ENCODE peak calls at places on chromosome 18, in four cellular contexts. One of them, this sample, is unnamed.

GRCh38 chr18:79643049-79643765 is 36.4 kb upstream of the CTDP1 start:
- DNase-seq in GM04504: no peak
- DNase-seq in fibroblast of mammary gland: no peak
- DNase-seq in T-cell: peak; percentile 8
- DNase-seq in this sample: no peak

GRCh38 chr18:27609221-27609620 is 424.1 kb upstream of the CHST9 start:
- DNase-seq in GM04504: no peak
- DNase-seq in T-cell: no peak
- DNase-seq in fibroblast of mammary gland: no peak
- DNase-seq in this sample: no peak

GRCh38 chr18:11310476-11311086 is 161.2 kb upstream of the PIEZO2 start:
- DNase-seq in GM04504: no peak
- DNase-seq in fibroblast of mammary gland: peak; percentile 57
- DNase-seq in T-cell: no peak
- DNase-seq in this sample: peak; percentile 11

GRCh38 chr18:8747440-8747937 is 42.1 kb downstream of the MTCL1 start:
- DNase-seq in GM04504: peak; percentile 89
- DNase-seq in fibroblast of mammary gland: peak; percentile 68
- DNase-seq in T-cell: no peak
- DNase-seq in this sample: no peak

GRCh38 chr18:63160172-63160995 is 159.2 kb downstream of the BCL2 start:
- DNase-seq in fibroblast of mammary gland: no peak
- DNase-seq in T-cell: no peak
- DNase-seq in GM04504: no peak
- DNase-seq in this sample: no peak

GRCh38 chr18:65221736-65222135 is 529.1 kb upstream of the CDH7 start:
- DNase-seq in T-cell: no peak
- DNase-seq in GM04504: no peak
- DNase-seq in fibroblast of mammary gland: no peak
- DNase-seq in this sample: no peak

GRCh38 chr18:22330508-22330907 is 87.2 kb downstream of the CTAGE1 start:
- DNase-seq in GM04504: no peak
- DNase-seq in T-cell: no peak
- DNase-seq in fibroblast of mammary gland: no peak
- DNase-seq in this sample: no peak

GRCh38 chr18:13005289-13005688 is 14.1 kb downstream of the CEP192 start:
- DNase-seq in fibroblast of mammary gland: no peak
- DNase-seq in T-cell: no peak
- DNase-seq in GM04504: no peak
- DNase-seq in this sample: no peak

GRCh38 chr18:25650201-25650941 is 298.4 kb upstream of the ZNF521 start:
- DNase-seq in GM04504: peak; percentile 86
- DNase-seq in fibroblast of mammary gland: peak; percentile 97
- DNase-seq in T-cell: no peak
- DNase-seq in this sample: no peak

GRCh38 chr18:76391038-76391437 is 104.0 kb downstream of the ZNF516 start:
- DNase-seq in T-cell: no peak
- DNase-seq in GM04504: no peak
- DNase-seq in fibroblast of mammary gland: no peak
- DNase-seq in this sample: no peak

This sample was measured in activated CD4-positive, alpha-beta T cell treated with anti-CD3 and anti-CD28 coated beads, Interleukin-2, amount 50 U/mL, for 1 hour.